ENCODE peak calls at places on chromosomes 5 and 9, in four cellular contexts. A is HL-60, U is K562, D is GM12878. I is an unnamed sample.

GRCh38 chr5:103060414-103060954 is 59.5 kb downstream of the GIN1 start:
- DNase-seq in A (no peak), U (no peak), D (no peak), I (no peak)

GRCh38 chr9:97307091-97307490 is 368 bp upstream of the CCDC180 start:
- DNase-seq in A (no peak), U (peak; percentile 63), D (no peak), I (no peak)

GRCh38 chr9:98401140-98402025 is 145.9 kb upstream of the TBC1D2 start:
- DNase-seq in A (no peak), U (no peak), D (no peak), I (no peak)

GRCh38 chr9:120971938-120972337 is 45.3 kb upstream of the TRAF1 start:
- DNase-seq in A (no peak), U (no peak), D (no peak), I (no peak)

GRCh38 chr9:71097696-71098095 is 23.7 kb downstream of the TRPM3 start:
- DNase-seq in A (no peak), U (no peak), D (no peak), I (no peak)

GRCh38 chr5:66744040-66744439 is 147.8 kb downstream of the MAST4 start:
- DNase-seq in A (no peak), U (no peak), D (no peak), I (no peak)

GRCh38 chr5:96930589-96930988 is 5.3 kb upstream of the LNPEP start:
- DNase-seq in A (no peak), U (no peak), D (no peak), I (no peak)

GRCh38 chr5:149429839-149430721 is 51.0 kb upstream of the IL17B start:
- DNase-seq in A (peak; percentile 79), U (peak; percentile 85), D (no peak), I (no peak)

GRCh38 chr9:83182071-83182470 is 119.1 kb upstream of the RASEF start:
- DNase-seq in A (no peak), U (no peak), D (no peak), I (no peak)

GRCh38 chr5:65924366-65925093 is 1.8 kb upstream of the ERBIN start:
- DNase-seq in A (no peak), U (no peak), D (no peak), I (peak; percentile 15)

GRCh38 chr5:143217065-143217803 is 186.3 kb downstream of the NR3C1 start:
- DNase-seq in A (peak; percentile 56), U (no peak), D (no peak), I (no peak)

GRCh38 chr5:142317673-142318261 is 7.1 kb downstream of the SPRY4 start:
- DNase-seq in A (no peak), U (no peak), D (no peak), I (no peak)

GRCh38 chr9:122562134-122562760 is 9.3 kb downstream of the OR1N2 start:
- DNase-seq in A (no peak), U (no peak), D (no peak), I (no peak)

GRCh38 chr9:84166828-84167400 is 173.6 kb downstream of the SLC28A3 start:
- DNase-seq in A (no peak), U (no peak), D (no peak), I (no peak)

GRCh38 chr9:1100945-1101344 is 50.8 kb downstream of the DMRT2 start:
- DNase-seq in A (no peak), U (no peak), D (no peak), I (no peak)

GRCh38 chr5:19709403-19709802 is 278.6 kb downstream of the CDH18 start:
- DNase-seq in A (no peak), U (no peak), D (no peak), I (no peak)

GRCh38 chr5:83654427-83654994 is 66.1 kb downstream of the HAPLN1 start:
- DNase-seq in A (no peak), U (no peak), D (no peak), I (no peak)

GRCh38 chr9:137221477-137222111 is 446 bp downstream of the RNF208 start:
- DNase-seq in A (no peak), U (peak; percentile 23), D (no peak), I (no peak)

GRCh38 chr9:121483049-121483448 is 16.6 kb downstream of the GGTA1 start:
- DNase-seq in A (no peak), U (peak; percentile 27), D (no peak), I (no peak)

GRCh38 chr5:74201334-74202081 is 439.0 kb downstream of the ENC1 start:
- DNase-seq in A (no peak), U (no peak), D (peak; percentile 63), I (no peak)

GRCh38 chr5:158639876-158640570 is 459.7 kb downstream of the EBF1 start:
- DNase-seq in A (no peak), U (no peak), D (no peak), I (no peak)

GRCh38 chr9:135521608-135522095 is 412 bp downstream of the LCN1 start:
- DNase-seq in A (no peak), U (no peak), D (no peak), I (no peak)

GRCh38 chr5:117504245-117504644 is 929.6 kb upstream of the SEMA6A start:
- DNase-seq in A (no peak), U (no peak), D (no peak), I (no peak)

GRCh38 chr9:33476503-33476902 is 2.8 kb upstream of the NOL6 start:
- DNase-seq in A (no peak), U (no peak), D (no peak), I (no peak)

GRCh38 chr9:27457445-27457844 is 66.6 kb upstream of the IFNK start:
- DNase-seq in A (no peak), U (peak; percentile 10), D (no peak), I (no peak)

GRCh38 chr9:99488109-99489042 is 266.3 kb downstream of the SEC61B start:
- DNase-seq in A (no peak), U (no peak), D (no peak), I (no peak)

GRCh38 chr9:99485461-99485860 is 263.4 kb downstream of the SEC61B start:
- DNase-seq in A (no peak), U (no peak), D (no peak), I (no peak)

GRCh38 chr9:99489043-99489378 is 266.9 kb downstream of the SEC61B start:
- DNase-seq in A (no peak), U (no peak), D (no peak), I (no peak)

GRCh38 chr9:99490736-99491135 is 268.7 kb downstream of the SEC61B start:
- DNase-seq in A (no peak), U (no peak), D (no peak), I (no peak)

DNA sequence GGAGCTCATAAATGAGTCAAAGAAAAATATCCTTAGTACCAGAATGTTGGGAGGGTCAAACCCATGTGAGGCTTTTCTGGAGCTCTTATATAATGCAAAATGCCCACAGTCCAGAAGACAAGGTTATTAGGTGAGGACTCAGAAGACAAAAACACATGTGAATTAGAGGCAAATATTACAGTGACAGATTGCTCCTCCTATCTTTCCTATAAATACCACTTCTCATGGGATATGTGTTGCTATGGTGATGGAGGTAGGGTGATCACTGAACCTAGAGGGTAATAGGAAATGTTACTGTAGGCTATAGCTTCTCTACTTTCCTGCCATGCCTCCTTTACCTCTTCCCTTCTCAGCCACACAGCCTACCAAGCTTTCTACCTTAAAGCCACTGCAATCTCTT is 264.6 kb downstream of the SEC61B start:
- DNase-seq in A (no peak), U (no peak), D (no peak), I (no peak)
- TF ChIP-seq SPI1 in A (no peak), U (no peak), D (no peak), I (no peak)

GRCh38 chr9:134366223-134367031 is 40.2 kb downstream of the RXRA start:
- DNase-seq in A (peak; percentile 88), U (peak; percentile 45), D (no peak), I (no peak)
- TF ChIP-seq POLR2AphosphoS5 in A (peak; percentile 75), U (no peak), D (no peak), I (no peak)

DNA sequence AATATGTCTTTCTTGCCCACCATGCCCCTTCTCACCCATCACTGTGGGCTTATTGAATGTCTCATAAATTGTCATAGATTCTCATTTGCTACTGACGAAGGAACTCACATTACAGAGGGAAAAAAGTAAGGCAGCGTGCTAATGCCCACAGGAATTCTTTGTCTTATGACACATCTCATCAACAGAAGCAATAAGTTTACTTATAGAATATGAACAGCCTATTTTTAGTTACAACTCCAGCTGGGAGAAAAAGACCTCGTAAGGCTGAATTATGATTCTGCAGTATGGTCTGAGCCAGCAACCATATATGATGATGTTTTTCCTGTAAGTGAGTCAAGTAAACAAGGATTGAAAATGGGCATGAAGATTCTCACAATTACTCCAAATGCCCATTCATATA is 22.3 kb upstream of the ATG10 start:
- DNase-seq in A (no peak), U (no peak), D (no peak), I (no peak)
- TF ChIP-seq SPI1 in A (no peak), U (no peak), D (no peak), I (no peak)

DNA sequence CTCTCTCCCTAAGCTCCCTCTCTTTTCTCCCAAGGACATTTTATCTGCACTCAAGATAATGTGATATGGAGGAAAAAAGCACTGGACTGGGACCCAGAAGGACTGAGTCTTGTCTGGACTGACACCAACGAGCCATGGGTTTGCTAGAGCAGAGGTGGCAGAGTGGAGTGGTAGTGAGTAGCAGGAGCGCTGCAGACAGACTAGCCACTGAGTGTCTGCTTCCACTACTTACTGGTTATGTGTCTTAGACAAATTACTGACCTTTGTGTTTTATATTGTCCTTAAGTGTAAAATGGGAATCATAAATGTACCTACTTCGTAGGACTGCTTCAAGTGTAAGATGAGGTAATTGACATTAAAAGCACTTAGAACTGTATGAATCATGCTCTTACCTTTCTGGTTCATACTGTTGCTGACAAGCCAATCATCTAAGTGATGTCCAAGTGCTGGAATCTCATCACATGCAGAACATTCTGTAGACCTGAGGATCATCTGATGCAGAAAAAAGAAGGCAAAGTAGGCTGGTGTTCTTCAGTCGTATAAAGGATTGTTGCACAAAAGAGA is 12.5 kb upstream of the PRLR start:
- DNase-seq in A (no peak), U (no peak), D (no peak), I (no peak)
- TF ChIP-seq POLR2AphosphoS5 in A (no peak), U (no peak), D (no peak), I (no peak)

DNA sequence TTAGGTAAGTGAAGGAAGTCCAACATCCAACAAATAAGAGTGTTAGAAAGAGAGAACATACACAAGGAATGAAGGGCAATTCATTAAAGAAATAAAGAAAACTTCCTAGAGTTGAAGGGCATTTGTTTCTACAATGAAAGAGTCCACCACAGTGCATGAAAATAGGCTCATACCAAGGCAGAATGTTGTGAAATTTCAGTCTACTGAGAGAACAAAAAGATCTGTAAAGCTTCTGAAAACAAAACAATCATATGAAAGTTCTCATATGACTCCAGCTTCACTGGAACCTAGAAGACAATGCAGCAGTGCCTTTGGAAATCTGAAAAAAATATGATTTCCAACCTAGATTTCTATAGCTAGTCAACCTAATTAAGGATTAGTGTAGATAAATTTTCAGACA is 5.7 kb downstream of the C5orf58 start:
- DNase-seq in A (no peak), U (no peak), D (no peak), I (no peak)
- TF ChIP-seq SPI1 in A (no peak), U (no peak), D (no peak), I (no peak)

GRCh38 chr5:178130576-178131445 is at the start of gene RMND5B:
- DNase-seq in A (peak; percentile 69), U (peak; percentile 91), D (no peak), I (peak; percentile 96)

GRCh38 chr5:178136990-178137389 is 6.2 kb downstream of the RMND5B start:
- DNase-seq in A (no peak), U (no peak), D (no peak), I (no peak)

GRCh38 chr5:178129296-178129695 is 1.5 kb upstream of the RMND5B start:
- DNase-seq in A (no peak), U (no peak), D (no peak), I (no peak)

GRCh38 chr5:178126556-178126955 is 4.3 kb upstream of the RMND5B start:
- DNase-seq in A (no peak), U (no peak), D (no peak), I (no peak)

GRCh38 chr5:178131446-178131996 is 707 bp downstream of the RMND5B start:
- DNase-seq in A (no peak), U (no peak), D (no peak), I (no peak)
- TF ChIP-seq POLR2AphosphoS5 in A (no peak), U (no peak), D (no peak), I (no peak)

GRCh38 chr5:168578006-168578405 is 1.2 kb downstream of the PANK3 start:
- DNase-seq in A (no peak), U (no peak), D (no peak), I (no peak)
- TF ChIP-seq SPI1 in A (no peak), U (no peak), D (no peak), I (no peak)

I was measured in GM12891.